ENCODE peak calls at places on chromosomes 7 and 10, in seven cellular contexts. S is PC-9, H is heart left ventricle, V is H1, Q is fibroblast of mammary gland, M is left lung, N is heart right ventricle. R is an unnamed sample.
A peak's percentile ranks its signal among the peaks of the same experiment; 100 is the strongest.

GRCh38 chr7:43553999-43554398 is 28.9 kb upstream of the STK17A start:
- DNase-seq in S (peak; percentile 58), M (peak; percentile 65), V (no peak), H (no peak), N (peak; percentile 30), Q (peak; percentile 35), R (no peak)

GRCh38 chr7:130084037-130084875 is 13.9 kb downstream of the KLHDC10 start:
- DNase-seq in H (no peak), Q (peak; percentile 78), M (no peak), N (no peak), S (no peak), V (no peak), R (no peak)

GRCh38 chr10:97748116-97748515 is 11.2 kb downstream of the ZFYVE27 start:
- DNase-seq in Q (no peak), H (no peak), M (no peak), S (no peak), V (no peak), N (no peak), R (no peak)

GRCh38 chr7:4800926-4801838 is 25.8 kb downstream of the AP5Z1 start:
- DNase-seq in M (no peak), H (no peak), Q (no peak), N (no peak), S (no peak), V (no peak), R (no peak)

GRCh38 chr7:79454325-79454960 is 976 bp upstream of the MAGI2 start:
- DNase-seq in V (no peak), Q (peak; percentile 49), N (peak; percentile 44), H (peak; percentile 34), M (peak; percentile 40), S (no peak), R (no peak)

GRCh38 chr7:7512861-7513597 is 22.6 kb downstream of the COL28A1 start:
- DNase-seq in H (no peak), S (no peak), V (no peak), N (no peak), M (no peak), Q (no peak), R (no peak)

GRCh38 chr7:50791921-50792341 is 9.2 kb upstream of the GRB10 start:
- DNase-seq in H (no peak), S (peak; percentile 46), N (no peak), M (no peak), Q (peak; percentile 72), V (no peak), R (no peak)

GRCh38 chr7:111911166-111911961 is 294.8 kb downstream of the DOCK4 start:
- DNase-seq in M (no peak), S (no peak), Q (no peak), N (no peak), H (no peak), V (no peak), R (no peak)

GRCh38 chr7:42980084-42980483 is 47.9 kb downstream of the MRPL32 start:
- DNase-seq in M (no peak), S (no peak), Q (no peak), V (no peak), H (no peak), N (no peak), R (no peak)

GRCh38 chr7:111560773-111561658 is 1.3 kb downstream of the IMMP2L start:
- DNase-seq in N (no peak), Q (peak; percentile 44), H (no peak), M (no peak), S (peak; percentile 84), V (no peak), R (peak; percentile 31)

GRCh38 chr7:42198974-42199668 is 37.9 kb downstream of the GLI3 start:
- DNase-seq in M (no peak), S (no peak), Q (peak; percentile 70), N (no peak), V (no peak), H (no peak), R (no peak)

GRCh38 chr10:59177031-59177861 is 803 bp downstream of the PHYHIPL start:
- DNase-seq in N (no peak), M (no peak), H (peak; percentile 7), V (no peak), Q (peak; percentile 93), S (no peak), R (peak; percentile 25)

GRCh38 chr10:71743099-71743838 is 23.7 kb upstream of the C10orf105 start:
- DNase-seq in H (no peak), N (no peak), S (no peak), Q (no peak), M (no peak), V (no peak), R (no peak)

GRCh38 chr7:120055300-120055699 is 217.7 kb upstream of the KCND2 start:
- DNase-seq in N (no peak), Q (peak; percentile 89), V (no peak), H (no peak), M (no peak), S (peak; percentile 91), R (peak; percentile 65)

DNA sequence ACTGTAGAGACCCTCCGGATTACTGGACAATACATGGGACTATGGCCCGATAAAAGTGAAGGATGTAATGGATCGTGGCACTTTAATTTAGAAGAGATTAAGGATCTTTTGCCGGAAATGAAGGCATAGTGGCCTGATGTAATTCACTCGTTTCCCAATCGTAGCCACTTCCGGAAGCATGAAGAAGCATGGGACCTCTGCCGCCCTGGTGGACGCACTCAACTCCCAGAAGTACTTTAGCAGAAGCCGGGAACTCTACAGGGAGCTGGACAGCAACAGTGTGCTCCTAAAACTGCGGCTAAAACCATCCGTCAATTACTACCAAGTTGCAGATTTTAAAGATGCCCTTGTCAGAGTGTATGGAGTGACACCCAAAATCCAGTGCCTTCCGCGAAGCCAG is 59.6 kb upstream of the NUPR2 start:
- DNase-seq in H (no peak), Q (peak; percentile 1), N (no peak), S (no peak), V (no peak), M (no peak), R (no peak)
- H3K4me3 ChIP-seq in H (no peak overlapping the region), Q (no peak overlapping the region), N (peak overlapping the region; percentile 47), S (no peak overlapping the region), V (no peak overlapping the region), M (peak overlapping the region; percentile 32), R (no peak overlapping the region)

DNA sequence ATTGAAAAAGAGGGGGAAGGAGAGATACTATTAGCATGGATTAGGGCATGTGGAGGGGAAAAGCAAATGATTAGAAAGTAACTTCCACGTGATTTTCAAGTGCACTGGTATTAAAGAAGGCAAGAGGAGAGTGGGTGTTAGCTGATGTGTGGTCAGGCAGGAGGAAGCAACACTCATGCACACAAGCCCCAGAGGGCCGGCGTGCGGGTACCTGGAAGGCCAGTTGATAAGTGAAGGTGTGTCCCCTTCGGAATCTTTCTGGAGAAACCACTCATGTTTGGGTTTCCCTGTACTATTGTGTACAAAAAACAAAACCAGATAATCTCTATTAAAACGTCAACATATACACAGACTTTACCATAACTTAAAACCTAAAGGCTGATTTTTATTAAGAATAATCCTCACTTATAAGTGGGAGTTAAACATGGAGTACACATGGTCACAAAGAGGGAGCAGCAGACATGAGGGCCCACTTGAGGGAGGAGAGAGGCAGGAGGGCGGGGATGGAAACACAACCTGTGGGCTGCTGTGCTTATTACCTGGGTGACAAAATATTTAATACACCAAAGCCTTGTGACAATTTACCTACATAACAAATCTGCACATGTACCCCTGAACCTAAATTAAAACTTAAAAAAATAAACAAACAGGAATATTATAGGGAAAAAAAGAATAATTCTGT is 98.9 kb downstream of the SVIL start:
- DNase-seq in M (peak; percentile 76), Q (no peak), S (no peak), V (no peak), N (no peak), H (no peak), R (no peak)
- TF ChIP-seq CTCF in M (no peak), Q (no peak), S (no peak), V (peak; percentile 0), N (no peak), H (no peak), R (no peak)

GRCh38 chr10:119677126-119677525 is 25.9 kb downstream of the BAG3 start:
- DNase-seq in S (no peak), Q (no peak), V (no peak), H (no peak), M (no peak), N (no peak), R (no peak)

GRCh38 chr10:119677904-119678755 is 26.9 kb downstream of the BAG3 start:
- DNase-seq in Q (peak; percentile 59), N (no peak), H (no peak), M (no peak), S (peak; percentile 44), V (no peak), R (no peak)

GRCh38 chr10:119679480-119679829 is 28.3 kb downstream of the BAG3 start:
- DNase-seq in Q (no peak), M (no peak), H (no peak), N (no peak), S (no peak), V (no peak), R (no peak)

GRCh38 chr10:119680050-119680449 is 28.9 kb downstream of the BAG3 start:
- DNase-seq in S (peak; percentile 88), N (no peak), M (no peak), V (no peak), Q (peak; percentile 81), H (no peak), R (no peak)

GRCh38 chr10:119680668-119681070 is 29.5 kb downstream of the BAG3 start:
- DNase-seq in V (no peak), Q (peak; percentile 49), S (peak; percentile 67), H (no peak), N (no peak), M (no peak), R (no peak)
- H3K4me3 ChIP-seq in V (no peak overlapping the region), Q (no peak overlapping the region), S (peak overlapping the region; percentile 28), H (no peak overlapping the region), N (no peak overlapping the region), M (no peak overlapping the region), R (no peak overlapping the region)

DNA sequence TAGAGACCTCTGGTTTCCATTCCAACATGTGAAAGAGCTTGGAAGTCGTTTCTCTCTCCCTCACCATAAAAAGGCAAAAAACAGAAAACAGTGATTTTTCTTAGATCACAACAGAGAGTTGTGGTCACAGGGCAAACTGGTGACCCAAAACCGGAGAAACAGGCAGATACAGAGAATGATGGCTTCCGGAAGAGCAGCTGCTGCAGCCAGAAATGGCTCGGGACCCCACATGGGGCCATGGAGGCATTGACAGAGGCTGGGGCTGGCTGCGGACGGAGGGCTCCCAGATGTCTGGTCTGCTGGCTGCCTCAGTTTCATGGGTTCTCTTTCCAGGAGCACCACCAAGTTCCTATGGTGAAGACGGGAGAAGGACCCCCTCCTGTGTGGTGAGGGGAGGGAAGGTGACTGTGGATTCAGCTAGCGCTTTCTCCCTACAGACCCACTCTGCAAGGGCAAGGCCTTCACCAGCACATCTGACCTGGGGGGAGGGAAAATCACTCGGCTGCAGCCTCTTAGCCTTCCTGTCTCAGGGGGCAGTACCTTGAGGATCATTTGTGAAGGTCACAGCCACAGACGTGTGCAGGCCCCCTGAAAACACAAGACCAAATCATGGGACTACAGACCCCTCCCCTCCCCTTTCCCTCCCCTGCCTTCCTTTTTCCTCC is 81.4 kb downstream of the WDR37 start:
- DNase-seq in Q (no peak), M (no peak), N (no peak), H (no peak), S (no peak), V (no peak), R (no peak)
- TF ChIP-seq CTCF in Q (no peak), M (no peak), N (no peak), H (no peak), S (no peak), V (no peak), R (no peak)